ENCODE peak calls at places on chromosomes 5 and 9, in five cellular contexts. V is adrenal gland; C is ascending aorta; L is PC-9; J is CD4-positive, CD25-positive, alpha-beta regulatory T cell. D is an unnamed sample.

GRCh38 chr5:158658439-158659230 is 441.1 kb downstream of the EBF1 start:
- DNase-seq in L (no peak), J (no peak), V (no peak), C (no peak), D (no peak)

GRCh38 chr5:158911693-158912363 is 187.9 kb downstream of the EBF1 start:
- DNase-seq in L (no peak), V (no peak), J (no peak), C (no peak), D (no peak)

GRCh38 chr9:20219437-20219836 is 402.9 kb downstream of the MLLT3 start:
- DNase-seq in C (no peak), V (no peak), L (no peak), J (no peak), D (no peak)

GRCh38 chr5:172156541-172156994 is 31.5 kb downstream of the STK10 start:
- DNase-seq in J (no peak), C (no peak), L (no peak), V (peak; percentile 64), D (no peak)

GRCh38 chr5:109486200-109486804 is 76.5 kb upstream of the PJA2 start:
- DNase-seq in L (no peak), V (no peak), C (no peak), J (no peak), D (no peak)

GRCh38 chr9:102892025-102892424 is 103.1 kb upstream of the CYLC2 start:
- DNase-seq in J (no peak), C (no peak), V (no peak), L (no peak), D (no peak)

GRCh38 chr5:134328619-134329018 is 38.4 kb downstream of the CDKL3 start:
- DNase-seq in V (no peak), C (no peak), L (no peak), J (no peak), D (no peak)

GRCh38 chr9:21506910-21507795 is 25.0 kb upstream of the IFNE start:
- DNase-seq in L (peak; percentile 37), V (no peak), J (no peak), C (no peak), D (no peak)

GRCh38 chr9:130368631-130369103 is 76.1 kb upstream of the ASS1 start:
- DNase-seq in L (peak; percentile 60), C (no peak), J (no peak), V (no peak), D (no peak)

GRCh38 chr9:125604189-125604588 is 102.8 kb downstream of the MAPKAP1 start:
- DNase-seq in V (no peak), L (no peak), J (no peak), C (no peak), D (no peak)

GRCh38 chr5:135843571-135844337 is 9.3 kb downstream of the SLC25A48 start:
- DNase-seq in V (no peak), J (no peak), L (no peak), C (no peak), D (no peak)

GRCh38 chr9:81595887-81596558 is 93.3 kb downstream of the TLE1 start:
- DNase-seq in J (no peak), V (no peak), C (no peak), L (no peak), D (no peak)

GRCh38 chr5:174642816-174643405 is 81.5 kb upstream of the MSX2 start:
- DNase-seq in C (no peak), L (no peak), J (no peak), V (no peak), D (no peak)

GRCh38 chr5:72172832-72173231 is 65.6 kb downstream of the MAP1B start:
- DNase-seq in J (no peak), L (no peak), C (no peak), V (no peak), D (no peak)

GRCh38 chr9:120899490-120900037 is 22.6 kb upstream of the PHF19 start:
- DNase-seq in J (no peak), L (no peak), V (no peak), C (no peak), D (no peak)

GRCh38 chr9:68870049-68870448 is 143.9 kb downstream of the PRKACG start:
- DNase-seq in L (no peak), C (no peak), V (no peak), J (no peak), D (no peak)
- H3K27ac ChIP-seq in L (no peak overlapping the region), C (no peak overlapping the region), V (no peak overlapping the region), J (no peak overlapping the region), D (no peak overlapping the region)

GRCh38 chr5:151684690-151685361 is 1.9 kb downstream of the SPARC start:
- DNase-seq in J (no peak), L (peak; percentile 74), C (no peak), V (peak; percentile 76), D (no peak)
- H3K27ac ChIP-seq in J (no peak overlapping the region), L (peak overlapping the region; percentile 1), C (peak overlapping the region; percentile 93), V (peak overlapping the region; percentile 58), D (peak overlapping the region; percentile 91)

GRCh38 chr9:94913550-94913949 is 187.1 kb downstream of the AOPEP start:
- DNase-seq in C (no peak), J (no peak), L (no peak), V (no peak), D (no peak)

GRCh38 chr9:94919376-94920098 is 193.0 kb downstream of the AOPEP start:
- DNase-seq in V (no peak), C (no peak), J (no peak), L (peak; percentile 91), D (no peak)

GRCh38 chr9:94915476-94916450 is 189.3 kb downstream of the AOPEP start:
- DNase-seq in C (no peak), V (no peak), L (no peak), J (no peak), D (no peak)

GRCh38 chr9:94918038-94918753 is 191.7 kb downstream of the AOPEP start:
- DNase-seq in L (peak; percentile 48), V (no peak), C (no peak), J (peak; percentile 43), D (no peak)

GRCh38 chr9:94916956-94917355 is 190.5 kb downstream of the AOPEP start:
- DNase-seq in V (no peak), L (peak; percentile 94), C (no peak), J (no peak), D (no peak)
- H3K27ac ChIP-seq in V (no peak overlapping the region), L (peak overlapping the region; percentile 97), C (peak overlapping the region; percentile 97), J (no peak overlapping the region), D (no peak overlapping the region)

GRCh38 chr9:133491656-133491925 is 12.7 kb upstream of the SLC2A6 start:
- DNase-seq in V (no peak), L (no peak), C (no peak), J (no peak), D (no peak)
- H3K27ac ChIP-seq in V (peak overlapping the region; percentile 47), L (no peak overlapping the region), C (peak overlapping the region; percentile 73), J (no peak overlapping the region), D (no peak overlapping the region)

DNA sequence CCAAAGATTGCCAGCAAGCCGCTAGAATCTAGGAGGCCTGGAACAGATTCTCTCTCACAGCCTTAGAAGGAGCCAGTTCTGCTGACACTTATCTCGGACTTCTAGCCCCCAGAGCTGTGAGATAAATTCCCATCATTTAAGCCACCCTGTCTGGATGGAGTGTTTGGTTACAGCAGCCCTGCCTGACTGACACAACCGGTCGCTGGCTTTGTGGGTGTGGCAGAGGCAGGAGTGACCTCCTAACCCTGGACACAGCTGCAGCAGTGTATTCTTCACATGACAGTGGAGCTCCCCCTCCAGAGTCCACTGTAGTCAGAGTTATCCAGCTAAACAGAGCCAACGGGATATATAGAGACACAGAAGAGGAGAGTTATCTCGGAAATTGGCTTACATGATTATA is 21.2 kb upstream of the IL17B start:
- DNase-seq in J (no peak), L (peak; percentile 25), C (no peak), V (no peak), D (no peak)
- H3K27ac ChIP-seq in J (no peak overlapping the region), L (no peak overlapping the region), C (no peak overlapping the region), V (no peak overlapping the region), D (peak overlapping the region; percentile 62)

D was measured in esophagus squamous epithelium.